ENCODE peak calls at places on chromosomes 1 and 21, in nine cellular contexts. C is AG08395; I is HEK293T; G is NCI-H1092 treated with DMSO at 0.1 percent for 48 hours; E is K562; O is HS-27A; F is stimulated activated CD4-positive, alpha-beta T cell treated with anti-CD3 and anti-CD28 coated beads, TNF-alpha, amount 100 ng/mL, for 4 hours; L is activated B cell treated with CpG ODN at 0.5 μM for 24 hours; Y is activated CD8-positive, alpha-beta memory T cell treated with anti-CD3 and anti-CD28 coated beads for 24 hours. V is an unnamed sample.

GRCh38 chr1:52551476-52552235 is 1.2 kb downstream of the TUT4 start:
- DNase-seq in F (peak; percentile 17), G (no peak), E (peak; percentile 74), Y (no peak), I (no peak), O (peak; percentile 31), C (no peak), L (no peak), V (peak; percentile 43)

GRCh38 chr1:206589206-206589605 is 23.1 kb downstream of the EIF2D start:
- DNase-seq in G (no peak), C (peak; percentile 94), F (no peak), Y (no peak), I (no peak), O (peak; percentile 72), L (no peak), E (no peak), V (no peak)

GRCh38 chr1:1779691-1780597 is 1.7 kb upstream of the NADK start:
- DNase-seq in I (no peak), G (no peak), E (peak; percentile 77), F (no peak), L (peak; percentile 52), O (no peak), C (peak; percentile 41), Y (peak; percentile 81), V (no peak)

GRCh38 chr1:56376188-56376984 is 203.0 kb downstream of the PLPP3 start:
- DNase-seq in Y (no peak), I (no peak), G (no peak), C (peak; percentile 82), E (no peak), L (no peak), F (no peak), O (peak; percentile 57), V (peak; percentile 70)

GRCh38 chr1:45326627-45327591 is at the start of gene HPDL:
- DNase-seq in G (peak; percentile 86), E (no peak), I (no peak), L (peak; percentile 49), Y (peak; percentile 91), F (peak; percentile 44), C (peak; percentile 66), O (no peak), V (peak; percentile 69)

GRCh38 chr1:39758556-39759435 is 12.4 kb downstream of the OXCT2 start:
- DNase-seq in C (no peak), E (no peak), G (no peak), Y (no peak), I (no peak), O (no peak), F (no peak), L (no peak), V (no peak)

GRCh38 chr1:14440166-14440565 is 158.3 kb upstream of the KAZN start:
- DNase-seq in E (no peak), F (no peak), L (no peak), Y (no peak), G (no peak), C (no peak), O (no peak), I (no peak), V (no peak)

GRCh38 chr1:10617318-10617717 is 142.6 kb downstream of the PEX14 start:
- DNase-seq in E (no peak), O (no peak), F (no peak), C (no peak), I (no peak), L (no peak), Y (no peak), G (no peak), V (no peak)

GRCh38 chr1:143698016-143698415 is 273.8 kb downstream of the FAM72C start:
- DNase-seq in O (no peak), E (peak; percentile 72), F (no peak), I (peak; percentile 65), G (no peak), L (no peak), C (peak; percentile 22), Y (no peak), V (peak; percentile 47)

GRCh38 chr1:16440150-16440479 is 409 bp upstream of the NECAP2 start:
- DNase-seq in G (no peak), E (no peak), I (no peak), O (no peak), C (peak; percentile 33), F (no peak), Y (no peak), L (no peak), V (no peak)

GRCh38 chr1:22341791-22342605 is 109.7 kb upstream of the ZBTB40 start:
- DNase-seq in Y (no peak), G (peak; percentile 75), E (peak; percentile 67), O (no peak), C (peak; percentile 62), L (no peak), I (peak; percentile 68), F (no peak), V (peak; percentile 19)

GRCh38 chr1:200668514-200669313 is 993 bp downstream of the DDX59 start:
- DNase-seq in O (no peak), E (peak; percentile 35), G (no peak), C (no peak), I (no peak), L (no peak), Y (no peak), F (no peak), V (peak; percentile 34)

GRCh38 chr1:8420318-8420717 is 102.4 kb downstream of the SLC45A1 start:
- DNase-seq in Y (no peak), L (no peak), I (no peak), F (no peak), G (no peak), E (no peak), C (no peak), O (no peak), V (no peak)

GRCh38 chr1:47474278-47475193 is 36.7 kb downstream of the FOXD2 start:
- DNase-seq in E (no peak), C (no peak), L (no peak), F (no peak), G (no peak), Y (no peak), I (no peak), O (no peak), V (no peak)

GRCh38 chr1:202023033-202023433 is 12.6 kb downstream of the ELF3 start:
- DNase-seq in F (no peak), E (peak; percentile 42), O (no peak), Y (no peak), C (no peak), I (no peak), G (peak; percentile 60), L (no peak), V (peak; percentile 7)

GRCh38 chr21:29546071-29546470 is 247.3 kb downstream of the BACH1 start:
- DNase-seq in G (no peak), Y (no peak), I (no peak), O (no peak), C (peak; percentile 5), F (no peak), L (no peak), E (no peak), V (no peak)

GRCh38 chr1:40789342-40789598 is 5.7 kb downstream of the KCNQ4 start:
- DNase-seq in O (no peak), F (no peak), E (no peak), G (no peak), I (no peak), Y (no peak), C (no peak), L (no peak), V (no peak)

GRCh38 chr1:224052767-224053166 is 61.1 kb upstream of the FBXO28 start:
- DNase-seq in E (no peak), O (peak; percentile 46), C (peak; percentile 50), L (no peak), Y (no peak), G (no peak), F (no peak), I (no peak), V (no peak)

GRCh38 chr1:226967665-226968064 is 27.6 kb downstream of the COQ8A start:
- DNase-seq in L (no peak), O (no peak), I (no peak), E (no peak), G (no peak), Y (no peak), C (no peak), F (no peak), V (peak; percentile 95)

GRCh38 chr1:50358962-50359361 is 64.3 kb downstream of the DMRTA2 start:
- DNase-seq in O (no peak), L (no peak), Y (no peak), G (no peak), I (no peak), F (no peak), E (no peak), C (no peak), V (no peak)

GRCh38 chr1:247084771-247085170 is 6.2 kb upstream of the ZNF670 start:
- DNase-seq in I (no peak), O (no peak), L (no peak), Y (no peak), F (no peak), E (no peak), C (no peak), G (no peak), V (no peak)

GRCh38 chr21:34801519-34802132 is 132.8 kb downstream of the CLIC6 start:
- DNase-seq in C (no peak), Y (no peak), F (no peak), E (peak; percentile 21), L (no peak), O (no peak), I (no peak), G (peak; percentile 35), V (peak; percentile 3)

GRCh38 chr1:212781225-212781624 is 10.4 kb downstream of the NSL1 start:
- DNase-seq in G (no peak), Y (no peak), L (no peak), I (no peak), F (no peak), E (no peak), C (no peak), O (no peak), V (no peak)

GRCh38 chr1:43453442-43454269 is at the start of gene HYI:
- DNase-seq in F (peak; percentile 34), Y (peak; percentile 82), E (peak; percentile 63), C (peak; percentile 89), I (peak; percentile 85), L (peak; percentile 50), G (peak; percentile 88), O (peak; percentile 82), V (peak; percentile 85)

GRCh38 chr1:192702212-192702993 is 66.5 kb downstream of the RGS13 start:
- DNase-seq in F (no peak), I (no peak), E (no peak), C (peak; percentile 53), O (peak; percentile 29), L (no peak), G (no peak), Y (no peak), V (no peak)

GRCh38 chr1:119047040-119047438 is 58.9 kb upstream of the TBX15 start:
- DNase-seq in E (no peak), L (no peak), O (no peak), C (peak; percentile 61), I (no peak), G (no peak), Y (no peak), F (no peak), V (peak; percentile 1)

GRCh38 chr1:37875833-37876232 is 16.4 kb upstream of the MTF1 start:
- DNase-seq in I (peak; percentile 16), L (no peak), Y (no peak), E (no peak), G (no peak), F (no peak), O (no peak), C (no peak), V (no peak)

GRCh38 chr1:65584399-65584798 is 163.9 kb downstream of the LEPR start:
- DNase-seq in Y (no peak), O (no peak), L (no peak), G (no peak), E (no peak), I (no peak), F (no peak), C (no peak), V (no peak)

GRCh38 chr1:115946116-115946515 is 30.2 kb upstream of the SLC22A15 start:
- DNase-seq in G (no peak), O (no peak), C (no peak), I (no peak), Y (no peak), F (no peak), L (no peak), E (no peak), V (no peak)

GRCh38 chr1:20615946-20616345 is 17.3 kb upstream of the PINK1 start:
- DNase-seq in C (no peak), Y (no peak), E (no peak), L (no peak), O (no peak), F (no peak), I (no peak), G (no peak), V (peak; percentile 69)

GRCh38 chr21:41643246-41643966 is 123.4 kb downstream of the RIPK4 start:
- DNase-seq in O (no peak), G (no peak), I (no peak), F (no peak), E (no peak), C (no peak), Y (no peak), L (no peak), V (no peak)